ENCODE peak calls at places on chromosomes 2 and 18, in ten cellular contexts. N, M, Q, C, L, Y, G, W, O and K are unnamed samples.

GRCh38 chr18:36733150-36733549 is 95.7 kb downstream of the TPGS2 start:
- DNase-seq in N (no peak), M (no peak), Q (no peak), C (no peak), L (peak; percentile 2), Y (no peak), G (no peak), W (no peak), O (no peak), K (no peak)

GRCh38 chr2:175687465-175687864 is 314.6 kb downstream of the LNPK start:
- DNase-seq in N (no peak), M (no peak), Q (no peak), C (no peak), L (peak; percentile 41), Y (no peak), G (no peak), W (no peak), O (no peak), K (no peak)

GRCh38 chr2:120017201-120017600 is 4.3 kb downstream of the EPB41L5 start:
- DNase-seq in N (no peak), M (no peak), Q (no peak), C (peak; percentile 25), L (no peak), Y (no peak), G (no peak), W (no peak), O (no peak), K (no peak)

GRCh38 chr2:172998547-172998946 is 77.1 kb upstream of the MAP3K20 start:
- DNase-seq in N (no peak), M (no peak), Q (peak; percentile 8), C (no peak), L (no peak), Y (no peak), G (no peak), W (no peak), O (no peak), K (no peak)

GRCh38 chr2:10338242-10339188 is 35.8 kb downstream of the HPCAL1 start:
- DNase-seq in N (no peak), M (no peak), Q (peak; percentile 21), C (no peak), L (no peak), Y (no peak), G (no peak), W (no peak), O (no peak), K (no peak)

GRCh38 chr18:58386780-58387179 is 242.1 kb downstream of the ALPK2 start:
- DNase-seq in N (no peak), M (no peak), Q (no peak), C (no peak), L (no peak), Y (no peak), G (no peak), W (no peak), O (no peak), K (no peak)

GRCh38 chr2:171513719-171514160 is 8.5 kb upstream of the CYBRD1 start:
- DNase-seq in N (no peak), M (no peak), Q (no peak), C (no peak), L (peak; percentile 87), Y (no peak), G (no peak), W (no peak), O (no peak), K (no peak)

GRCh38 chr2:182949052-182949451 is 82.6 kb upstream of the FRZB start:
- DNase-seq in N (no peak), M (no peak), Q (no peak), C (no peak), L (no peak), Y (no peak), G (no peak), W (no peak), O (no peak), K (peak; percentile 45)

GRCh38 chr2:26692814-26693286 is 328 bp downstream of the KCNK3 start:
- DNase-seq in N (peak; percentile 30), M (peak; percentile 70), Q (no peak), C (peak; percentile 83), L (no peak), Y (no peak), G (no peak), W (no peak), O (no peak), K (peak; percentile 65)

GRCh38 chr2:45964226-45964841 is 312.9 kb downstream of the PRKCE start:
- DNase-seq in N (peak; percentile 85), M (peak; percentile 90), Q (peak; percentile 94), C (peak; percentile 95), L (no peak), Y (peak; percentile 44), G (no peak), W (peak; percentile 48), O (no peak), K (peak; percentile 14)

GRCh38 chr2:128835342-128835855 is 516.7 kb upstream of the HS6ST1 start:
- DNase-seq in N (no peak), M (no peak), Q (no peak), C (no peak), L (no peak), Y (no peak), G (no peak), W (no peak), O (no peak), K (no peak)

GRCh38 chr2:98854675-98855074 is 81.3 kb downstream of the CRACDL start:
- DNase-seq in N (no peak), M (no peak), Q (no peak), C (no peak), L (no peak), Y (no peak), G (no peak), W (no peak), O (no peak), K (no peak)

GRCh38 chr2:58039170-58039611 is 7.4 kb upstream of the VRK2 start:
- DNase-seq in N (no peak), M (peak; percentile 76), Q (no peak), C (peak; percentile 31), L (peak; percentile 92), Y (no peak), G (no peak), W (peak; percentile 26), O (no peak), K (no peak)

GRCh38 chr2:100756704-100757103 is 63.2 kb upstream of the NPAS2 start:
- DNase-seq in N (no peak), M (no peak), Q (no peak), C (peak; percentile 33), L (no peak), Y (no peak), G (no peak), W (no peak), O (no peak), K (no peak)

GRCh38 chr2:220789961-220790360 is 782.1 kb downstream of the EPHA4 start:
- DNase-seq in N (no peak), M (peak; percentile 83), Q (peak; percentile 51), C (peak; percentile 61), L (no peak), Y (no peak), G (no peak), W (no peak), O (no peak), K (no peak)

GRCh38 chr2:14219306-14219705 is 413.2 kb upstream of the LRATD1 start:
- DNase-seq in N (no peak), M (no peak), Q (peak; percentile 21), C (no peak), L (no peak), Y (no peak), G (no peak), W (no peak), O (no peak), K (no peak)

GRCh38 chr18:49243391-49243790 is 217.1 kb downstream of the DYM start:
- DNase-seq in N (no peak), M (peak; percentile 21), Q (no peak), C (no peak), L (no peak), Y (no peak), G (no peak), W (no peak), O (no peak), K (no peak)

GRCh38 chr2:209772316-209772715 is 684 bp downstream of the UNC80 start:
- DNase-seq in N (no peak), M (no peak), Q (no peak), C (no peak), L (no peak), Y (peak; percentile 37), G (no peak), W (no peak), O (no peak), K (peak; percentile 64)

GRCh38 chr18:56721031-56721430 is 69.9 kb downstream of the WDR7 start:
- DNase-seq in N (no peak), M (no peak), Q (no peak), C (no peak), L (no peak), Y (no peak), G (no peak), W (no peak), O (no peak), K (no peak)

GRCh38 chr2:1586946-1587840 is 157.1 kb downstream of the PXDN start:
- DNase-seq in N (peak; percentile 69), M (peak; percentile 67), Q (peak; percentile 36), C (peak; percentile 85), L (no peak), Y (no peak), G (no peak), W (no peak), O (no peak), K (no peak)

GRCh38 chr2:66481100-66481549 is 46.2 kb downstream of the MEIS1 start:
- DNase-seq in N (no peak), M (peak; percentile 93), Q (no peak), C (peak; percentile 95), L (peak; percentile 91), Y (no peak), G (no peak), W (peak; percentile 17), O (no peak), K (no peak)

GRCh38 chr2:183148967-183149366 is 24.7 kb downstream of the NUP35 start:
- DNase-seq in N (no peak), M (no peak), Q (no peak), C (no peak), L (no peak), Y (no peak), G (no peak), W (no peak), O (no peak), K (no peak)

GRCh38 chr2:69742170-69742952 is 427 bp downstream of the ANXA4 start:
- DNase-seq in N (peak; percentile 34), M (no peak), Q (peak; percentile 37), C (peak; percentile 54), L (peak; percentile 45), Y (no peak), G (no peak), W (no peak), O (no peak), K (no peak)

GRCh38 chr18:58310517-58310916 is 266.5 kb downstream of the NEDD4L start:
- DNase-seq in N (no peak), M (peak; percentile 63), Q (peak; percentile 46), C (peak; percentile 75), L (no peak), Y (peak; percentile 33), G (no peak), W (no peak), O (no peak), K (no peak)

GRCh38 chr2:2232167-2232566 is 98.9 kb downstream of the MYT1L start:
- DNase-seq in N (no peak), M (no peak), Q (no peak), C (no peak), L (no peak), Y (peak; percentile 62), G (no peak), W (no peak), O (no peak), K (no peak)

GRCh38 chr2:36530178-36530982 is 67.6 kb downstream of the FEZ2 start:
- DNase-seq in N (no peak), M (peak; percentile 78), Q (no peak), C (peak; percentile 52), L (peak; percentile 45), Y (no peak), G (no peak), W (peak; percentile 75), O (no peak), K (no peak)

GRCh38 chr2:164757934-164758695 is 83.5 kb downstream of the COBLL1 start:
- DNase-seq in N (no peak), M (peak; percentile 52), Q (no peak), C (peak; percentile 16), L (peak; percentile 67), Y (no peak), G (no peak), W (peak; percentile 57), O (no peak), K (no peak)

GRCh38 chr18:41842886-41843285 is 112.1 kb upstream of the PIK3C3 start:
- DNase-seq in N (no peak), M (peak; percentile 5), Q (peak; percentile 3), C (no peak), L (no peak), Y (no peak), G (no peak), W (no peak), O (no peak), K (no peak)